ENCODE peak calls at places on chromosomes 3 and 15, in ten cellular contexts. M is stimulated activated CD8-positive, alpha-beta memory T cell treated with anti-CD3 and anti-CD28 coated beads, Interleukin-2, amount 100 ng/mL, for 1 hour; U is transverse colon; S is nephron progenitor cell; Q is endothelial cell; I is non-pigmented ciliary epithelial cell; V is astrocyte; H is hypothalamus; J is fibroblast of villous mesenchyme; B is WTC11. W is an unnamed sample.

GRCh38 chr3:69811452-69812401 is 72.5 kb downstream of the MITF start:
- DNase-seq in M (no peak), U (peak), S (no peak), Q (no peak), I (no peak), V (no peak), H (no peak), J (no peak), B (no peak), W (no peak)

GRCh38 chr3:105505167-105505566 is 138.5 kb downstream of the ALCAM start:
- DNase-seq in M (no peak), U (no peak), S (no peak), Q (no peak), I (no peak), V (no peak), H (no peak), J (no peak), B (no peak), W (no peak)

GRCh38 chr15:30038667-30039523 is 43.9 kb upstream of the GOLGA8J start:
- DNase-seq in M (no peak), U (peak), S (no peak), Q (no peak), I (no peak), V (no peak), H (peak), J (no peak), B (no peak), W (no peak)

GRCh38 chr3:53269888-53270880 is 14.4 kb upstream of the TKT start:
- DNase-seq in M (no peak), U (peak), S (peak), Q (peak), I (peak), V (peak), H (peak), J (peak), B (peak), W (peak)

GRCh38 chr3:22960326-22960984 is 242.7 kb upstream of the UBE2E2 start:
- DNase-seq in M (no peak), U (peak), S (peak), Q (peak), I (no peak), V (peak), H (no peak), J (peak), B (peak), W (peak)

GRCh38 chr15:76235186-76235826 is 76.0 kb downstream of the ETFA start:
- DNase-seq in M (no peak), U (no peak), S (no peak), Q (no peak), I (no peak), V (peak), H (no peak), J (peak), B (no peak), W (peak)

GRCh38 chr15:66076591-66077319 is 176.8 kb downstream of the MEGF11 start:
- DNase-seq in M (no peak), U (no peak), S (no peak), Q (no peak), I (no peak), V (no peak), H (no peak), J (no peak), B (no peak), W (peak)

GRCh38 chr3:190338717-190339116 is 16.5 kb upstream of the CLDN1 start:
- DNase-seq in M (no peak), U (no peak), S (no peak), Q (no peak), I (no peak), V (no peak), H (no peak), J (no peak), B (no peak), W (no peak)

GRCh38 chr3:99678023-99678422 is 39.6 kb downstream of the COL8A1 start:
- DNase-seq in M (no peak), U (no peak), S (no peak), Q (no peak), I (peak), V (peak), H (no peak), J (peak), B (no peak), W (no peak)

GRCh38 chr3:78917541-78917940 is 850.3 kb downstream of the ROBO1 start:
- DNase-seq in M (no peak), U (no peak), S (no peak), Q (no peak), I (no peak), V (no peak), H (no peak), J (no peak), B (no peak), W (no peak)

GRCh38 chr3:174101244-174101643 is 703.7 kb downstream of the NLGN1 start:
- DNase-seq in M (no peak), U (no peak), S (no peak), Q (no peak), I (no peak), V (peak), H (no peak), J (no peak), B (no peak), W (no peak)

GRCh38 chr3:13309004-13309403 is 111.1 kb downstream of the NUP210 start:
- DNase-seq in M (no peak), U (no peak), S (no peak), Q (no peak), I (no peak), V (no peak), H (no peak), J (no peak), B (no peak), W (no peak)

GRCh38 chr15:100193277-100193860 is 148.4 kb downstream of the ADAMTS17 start:
- DNase-seq in M (no peak), U (no peak), S (no peak), Q (no peak), I (no peak), V (no peak), H (no peak), J (no peak), B (no peak), W (no peak)

GRCh38 chr3:46208167-46208704 is at the start of gene CCR1:
- DNase-seq in M (no peak), U (peak), S (peak), Q (peak), I (no peak), V (peak), H (peak), J (peak), B (peak), W (no peak)

GRCh38 chr15:70065006-70065722 is 32.6 kb downstream of the TLE3 start:
- DNase-seq in M (no peak), U (peak), S (no peak), Q (no peak), I (no peak), V (no peak), H (no peak), J (no peak), B (no peak), W (no peak)

GRCh38 chr3:16374047-16375019 is 109.3 kb downstream of the OXNAD1 start:
- DNase-seq in M (no peak), U (no peak), S (peak), Q (peak), I (no peak), V (no peak), H (peak), J (no peak), B (no peak), W (no peak)

GRCh38 chr15:77547801-77548607 is 84.7 kb downstream of the LINGO1 start:
- DNase-seq in M (no peak), U (no peak), S (no peak), Q (peak), I (no peak), V (no peak), H (no peak), J (no peak), B (no peak), W (no peak)

GRCh38 chr3:195147649-195148121 is 123.3 kb downstream of the XXYLT1 start:
- DNase-seq in M (no peak), U (peak), S (no peak), Q (no peak), I (no peak), V (no peak), H (no peak), J (peak), B (no peak), W (no peak)

GRCh38 chr3:143060906-143061305 is 58.7 kb upstream of the CHST2 start:
- DNase-seq in M (no peak), U (no peak), S (no peak), Q (no peak), I (no peak), V (no peak), H (no peak), J (peak), B (no peak), W (no peak)

GRCh38 chr3:128698211-128699011 is 27.6 kb upstream of the RAB7A start:
- DNase-seq in M (no peak), U (peak), S (peak), Q (peak), I (no peak), V (no peak), H (no peak), J (peak), B (peak), W (no peak)

GRCh38 chr15:67777071-67777470 is 48.2 kb upstream of the SKOR1 start:
- DNase-seq in M (no peak), U (no peak), S (no peak), Q (no peak), I (no peak), V (no peak), H (no peak), J (no peak), B (no peak), W (no peak)

GRCh38 chr3:142022381-142022780 is 127.0 kb downstream of the TFDP2 start:
- DNase-seq in M (no peak), U (no peak), S (no peak), Q (no peak), I (no peak), V (no peak), H (no peak), J (peak), B (no peak), W (peak)

GRCh38 chr15:77025471-77025901 is 30.6 kb downstream of the PSTPIP1 start:
- DNase-seq in M (no peak), U (no peak), S (no peak), Q (no peak), I (no peak), V (no peak), H (no peak), J (no peak), B (peak), W (no peak)

GRCh38 chr3:10508619-10509260 is 3.4 kb upstream of the ATP2B2 start:
- DNase-seq in M (no peak), U (no peak), S (no peak), Q (no peak), I (no peak), V (no peak), H (no peak), J (no peak), B (no peak), W (peak)

GRCh38 chr15:49696441-49696840 is 75.6 kb downstream of the DTWD1 start:
- DNase-seq in M (no peak), U (no peak), S (no peak), Q (no peak), I (no peak), V (no peak), H (no peak), J (peak), B (no peak), W (no peak)

GRCh38 chr3:4935347-4935746 is 43.9 kb upstream of the BHLHE40 start:
- DNase-seq in M (no peak), U (no peak), S (no peak), Q (no peak), I (no peak), V (peak), H (no peak), J (no peak), B (no peak), W (no peak)

GRCh38 chr3:57696861-57697321 is 4.0 kb upstream of the DENND6A start:
- DNase-seq in M (no peak), U (no peak), S (no peak), Q (no peak), I (no peak), V (peak), H (no peak), J (no peak), B (no peak), W (no peak)

GRCh38 chr3:124558898-124559649 is 171.2 kb upstream of the UMPS start:
- DNase-seq in M (no peak), U (peak), S (no peak), Q (no peak), I (peak), V (peak), H (peak), J (peak), B (no peak), W (peak)